ENCODE peak calls at places on chromosomes 16 and 17, in seven cellular contexts. Z, M, G, K, R, E and V are unnamed samples.

GRCh38 chr17:3026125-3026855 is 37.1 kb downstream of the OR1D5 start:
- DNase-seq in G (no peak), M (no peak), E (no peak), Z (no peak), K (no peak), R (no peak), V (no peak)

GRCh38 chr16:4780235-4780634 is 7.9 kb downstream of the SEPTIN12 start:
- DNase-seq in E (no peak), M (no peak), R (no peak), K (no peak), Z (no peak), G (no peak), V (no peak)

GRCh38 chr17:42365136-42365535 is 23.1 kb downstream of the STAT3 start:
- DNase-seq in K (no peak), E (no peak), G (peak; percentile 78), M (peak; percentile 81), Z (no peak), R (no peak), V (peak; percentile 47)

GRCh38 chr16:53726625-53727024 is 22.7 kb downstream of the FTO start:
- DNase-seq in G (no peak), K (no peak), E (no peak), M (no peak), Z (no peak), R (no peak), V (no peak)

GRCh38 chr16:10812352-10813122 is 6.1 kb downstream of the TVP23A start:
- DNase-seq in G (no peak), M (no peak), E (no peak), Z (no peak), R (no peak), K (no peak), V (no peak)

GRCh38 chr17:310111-311010 is 42.2 kb downstream of the RPH3AL start:
- DNase-seq in E (peak; percentile 27), K (no peak), Z (no peak), M (no peak), G (no peak), R (no peak), V (no peak)

GRCh38 chr17:49482144-49482817 is 12.8 kb upstream of the NGFR start:
- DNase-seq in M (no peak), R (no peak), E (no peak), K (no peak), G (peak; percentile 17), Z (no peak), V (no peak)

GRCh38 chr17:67221062-67221998 is 23.7 kb downstream of the HELZ start:
- DNase-seq in Z (no peak), E (no peak), G (peak; percentile 78), M (peak; percentile 50), K (no peak), R (peak; percentile 45), V (peak; percentile 59)

GRCh38 chr16:2077696-2078095 is 29.9 kb downstream of the TSC2 start:
- DNase-seq in G (no peak), K (no peak), Z (no peak), R (no peak), M (no peak), E (no peak), V (no peak)

GRCh38 chr17:30513346-30513745 is 36.1 kb downstream of the GOSR1 start:
- DNase-seq in M (peak; percentile 13), G (peak; percentile 12), Z (no peak), R (no peak), E (no peak), K (no peak), V (no peak)

GRCh38 chr16:35182943-35183550 is 1723.6 kb downstream of the TP53TG3F start:
- DNase-seq in G (no peak), Z (no peak), R (no peak), M (no peak), E (no peak), K (peak; percentile 41), V (no peak)

GRCh38 chr17:80997471-80998387 is 6.1 kb downstream of the CHMP6 start:
- DNase-seq in R (no peak), E (no peak), M (no peak), K (no peak), Z (no peak), G (no peak), V (no peak)

GRCh38 chr17:32926183-32926582 is 1.8 kb upstream of the TMEM98 start:
- DNase-seq in G (no peak), M (no peak), E (no peak), R (no peak), K (no peak), Z (no peak), V (no peak)

GRCh38 chr17:68182940-68183551 is 64.8 kb upstream of the AMZ2 start:
- DNase-seq in M (no peak), K (no peak), E (no peak), R (no peak), G (no peak), Z (no peak), V (no peak)

GRCh38 chr17:12659500-12659899 is 6.2 kb upstream of the MYOCD start:
- DNase-seq in K (no peak), Z (no peak), G (peak; percentile 27), R (no peak), E (no peak), M (peak; percentile 3), V (no peak)

GRCh38 chr17:81387235-81388060 is 7.8 kb upstream of the BAHCC1 start:
- DNase-seq in Z (no peak), R (peak; percentile 59), M (peak; percentile 59), G (peak; percentile 63), K (no peak), E (no peak), V (peak; percentile 81)